ENCODE peak calls at places on chromosomes 12 and 14, in six cellular contexts. X is lower leg skin; Q is activated CD8-positive, alpha-beta memory T cell treated with anti-CD3 and anti-CD28 coated beads, Interleukin-2, amount 50 U/mL, for 4 hours; E is stimulated activated CD8-positive, alpha-beta memory T cell treated with anti-CD3 and anti-CD28 coated beads, Interleukin-4, amount 100 ng/mL, for 4 hours; T is sciatic nerve; B is lower lobe of right lung. P is an unnamed sample.

GRCh38 chr12:69101505-69101904 is 137.9 kb upstream of the CPSF6 start:
- DNase-seq in X (no peak), Q (no peak), E (no peak), T (no peak), B (no peak), P (peak; percentile 86)

GRCh38 chr12:110001596-110001995 is 2.4 kb downstream of the ANKRD13A start:
- DNase-seq in X (no peak), Q (no peak), E (no peak), T (no peak), B (no peak), P (peak; percentile 75)

GRCh38 chr12:58655375-58655774 is 264.9 kb downstream of the LRIG3 start:
- DNase-seq in X (no peak), Q (no peak), E (no peak), T (no peak), B (no peak), P (no peak)

GRCh38 chr12:91781114-91781513 is 364.5 kb downstream of the BTG1 start:
- DNase-seq in X (no peak), Q (no peak), E (no peak), T (no peak), B (no peak), P (peak; percentile 35)

GRCh38 chr12:131831635-131832041 is 3.4 kb downstream of the MMP17 start:
- DNase-seq in X (no peak), Q (no peak), E (no peak), T (peak; percentile 78), B (no peak), P (peak; percentile 75)

GRCh38 chr12:124075836-124076235 is 102.8 kb downstream of the ZNF664 start:
- DNase-seq in X (no peak), Q (no peak), E (no peak), T (no peak), B (no peak), P (no peak)

GRCh38 chr12:92899388-92900001 is 29.6 kb downstream of the EEA1 start:
- DNase-seq in X (peak; percentile 92), Q (no peak), E (no peak), T (peak; percentile 81), B (no peak), P (peak; percentile 98)

GRCh38 chr12:53735556-53735955 is 8.3 kb upstream of the CALCOCO1 start:
- DNase-seq in X (no peak), Q (no peak), E (no peak), T (no peak), B (no peak), P (no peak)

GRCh38 chr12:79482323-79482722 is 208.4 kb downstream of the PAWR start:
- DNase-seq in X (no peak), Q (no peak), E (no peak), T (no peak), B (no peak), P (no peak)

GRCh38 chr12:119008691-119009221 is 27.4 kb downstream of the SRRM4 start:
- DNase-seq in X (no peak), Q (no peak), E (no peak), T (no peak), B (no peak), P (no peak)

GRCh38 chr14:96754162-96754844 is 42.9 kb upstream of the VRK1 start:
- DNase-seq in X (no peak), Q (no peak), E (no peak), T (no peak), B (no peak), P (no peak)

GRCh38 chr12:56086608-56087007 is 6.6 kb downstream of the ERBB3 start:
- DNase-seq in X (no peak), Q (no peak), E (no peak), T (no peak), B (no peak), P (no peak)

GRCh38 chr14:36420288-36420687 is 99.7 kb downstream of the NKX2-1 start:
- DNase-seq in X (no peak), Q (no peak), E (no peak), T (no peak), B (no peak), P (no peak)

GRCh38 chr12:5718680-5719079 is 226.4 kb downstream of the ANO2 start:
- DNase-seq in X (no peak), Q (no peak), E (no peak), T (no peak), B (peak; percentile 51), P (no peak)

GRCh38 chr12:62537544-62537943 is 70.9 kb downstream of the MON2 start:
- DNase-seq in X (no peak), Q (no peak), E (no peak), T (no peak), B (no peak), P (peak; percentile 63)

GRCh38 chr12:31236998-31237637 is 88.8 kb downstream of the SINHCAF start:
- DNase-seq in X (no peak), Q (no peak), E (no peak), T (no peak), B (peak; percentile 40), P (no peak)

GRCh38 chr12:70875628-70876027 is 44.9 kb downstream of the PTPRR start:
- DNase-seq in X (no peak), Q (no peak), E (no peak), T (no peak), B (no peak), P (no peak)

GRCh38 chr12:27338473-27338872 is 5.8 kb downstream of the BMAL2 start:
- DNase-seq in X (no peak), Q (no peak), E (no peak), T (no peak), B (no peak), P (no peak)

GRCh38 chr12:82015623-82016347 is 256.6 kb upstream of the PPFIA2 start:
- DNase-seq in X (no peak), Q (no peak), E (no peak), T (no peak), B (no peak), P (no peak)

GRCh38 chr12:97642906-97643305 is 180.3 kb downstream of the RMST start:
- DNase-seq in X (no peak), Q (no peak), E (no peak), T (no peak), B (no peak), P (no peak)

GRCh38 chr12:88952543-88952942 is 372.3 kb upstream of the KITLG start:
- DNase-seq in X (no peak), Q (no peak), E (no peak), T (no peak), B (no peak), P (peak; percentile 73)

GRCh38 chr12:117685115-117685926 is 283.5 kb downstream of the KSR2 start:
- DNase-seq in X (peak; percentile 75), Q (no peak), E (no peak), T (peak; percentile 67), B (no peak), P (peak; percentile 63)

GRCh38 chr14:52961060-52961639 is 10.3 kb upstream of the FERMT2 start:
- DNase-seq in X (peak; percentile 43), Q (peak; percentile 61), E (no peak), T (peak; percentile 66), B (no peak), P (peak; percentile 66)

GRCh38 chr12:27595231-27595642 is 71.2 kb downstream of the PPFIBP1 start:
- DNase-seq in X (peak; percentile 62), Q (no peak), E (no peak), T (no peak), B (no peak), P (peak; percentile 99)

GRCh38 chr14:100067971-100068959 is 3.0 kb downstream of the EVL start:
- DNase-seq in X (peak; percentile 44), Q (peak; percentile 87), E (peak; percentile 88), T (no peak), B (peak; percentile 80), P (peak; percentile 24)

GRCh38 chr12:27524839-27525238 is 833 bp downstream of the PPFIBP1 start:
- DNase-seq in X (no peak), Q (no peak), E (no peak), T (no peak), B (no peak), P (peak; percentile 70)

GRCh38 chr14:51676549-51676948 is 24.8 kb downstream of the FRMD6 start:
- DNase-seq in X (no peak), Q (no peak), E (no peak), T (no peak), B (no peak), P (no peak)

GRCh38 chr14:72932893-72933292 is 6.6 kb downstream of the DCAF4 start:
- DNase-seq in X (no peak), Q (no peak), E (no peak), T (no peak), B (no peak), P (no peak)

GRCh38 chr14:78075033-78075432 is 95.1 kb upstream of the NRXN3 start:
- DNase-seq in X (no peak), Q (no peak), E (no peak), T (no peak), B (no peak), P (no peak)

GRCh38 chr12:131896811-131897270 is 2.4 kb downstream of the ULK1 start:
- DNase-seq in X (no peak), Q (no peak), E (no peak), T (no peak), B (no peak), P (peak; percentile 90)

GRCh38 chr14:102819176-102819628 is 42.0 kb downstream of the TRAF3 start:
- DNase-seq in X (no peak), Q (peak; percentile 38), E (peak; percentile 23), T (no peak), B (no peak), P (no peak)

GRCh38 chr12:47868041-47868440 is 36.8 kb downstream of the VDR start:
- DNase-seq in X (no peak), Q (no peak), E (no peak), T (no peak), B (no peak), P (peak; percentile 81)

GRCh38 chr14:59705245-59705644 is 128.6 kb upstream of the CCDC175 start:
- DNase-seq in X (no peak), Q (no peak), E (no peak), T (no peak), B (no peak), P (no peak)

GRCh38 chr12:131441638-131442336 is 269.1 kb upstream of the SFSWAP start:
- DNase-seq in X (no peak), Q (no peak), E (no peak), T (no peak), B (no peak), P (no peak)

GRCh38 chr12:131787143-131787660 is 41.0 kb upstream of the MMP17 start:
- DNase-seq in X (no peak), Q (no peak), E (no peak), T (no peak), B (no peak), P (no peak)

GRCh38 chr12:127162902-127163301 is 1104.1 kb upstream of the TMEM132C start:
- DNase-seq in X (no peak), Q (peak; percentile 40), E (no peak), T (no peak), B (no peak), P (peak; percentile 87)

GRCh38 chr12:49636979-49637378 is 13.6 kb downstream of the PRPF40B start:
- DNase-seq in X (peak; percentile 40), Q (peak; percentile 53), E (no peak), T (no peak), B (no peak), P (peak; percentile 65)

P was measured in LHCN-M2.